ENCODE peak calls at places on chromosomes 16 and 17, in four cellular contexts. O, K, A and Z are unnamed samples.

GRCh38 chr17:69769050-69769449 is 306.0 kb upstream of the KCNJ16 start:
- DNase-seq in O (no peak), K (no peak), A (no peak), Z (no peak)

GRCh38 chr17:15965510-15965909 is 20.6 kb downstream of the ADORA2B start:
- DNase-seq in O (no peak), K (no peak), A (no peak), Z (no peak)

GRCh38 chr17:13728751-13729150 is 127.0 kb upstream of the HS3ST3A1 start:
- DNase-seq in O (no peak), K (no peak), A (no peak), Z (no peak)

GRCh38 chr17:2174471-2175293 is 119.8 kb downstream of the HIC1 start:
- DNase-seq in O (peak), K (no peak), A (peak), Z (no peak)

GRCh38 chr16:30369091-30369937 is 980 bp downstream of the TBC1D10B start:
- DNase-seq in O (no peak), K (no peak), A (no peak), Z (no peak)

GRCh38 chr17:14303343-14304221 is 2.7 kb downstream of the HS3ST3B1 start:
- DNase-seq in O (no peak), K (no peak), A (no peak), Z (no peak)

GRCh38 chr16:2420035-2420434 is 9.2 kb upstream of the CCNF start:
- DNase-seq in O (no peak), K (no peak), A (no peak), Z (no peak)

GRCh38 chr16:9123871-9124270 is 32.4 kb downstream of the HAPSTR1 start:
- DNase-seq in O (peak), K (no peak), A (no peak), Z (no peak)

GRCh38 chr17:1042486-1042885 is 45.6 kb downstream of the TIMM22 start:
- DNase-seq in O (no peak), K (no peak), A (no peak), Z (no peak)

GRCh38 chr17:17380156-17380925 is 77.2 kb downstream of the NT5M start:
- DNase-seq in O (no peak), K (no peak), A (no peak), Z (no peak)

GRCh38 chr16:66844342-66845079 is at the start of gene CA7:
- DNase-seq in O (no peak), K (no peak), A (no peak), Z (no peak)

GRCh38 chr17:58277726-58278595 is 2.8 kb downstream of the MPO start:
- DNase-seq in O (no peak), K (no peak), A (no peak), Z (no peak)

GRCh38 chr17:48056879-48057278 is 8.7 kb downstream of the NFE2L1 start:
- DNase-seq in O (no peak), K (no peak), A (no peak), Z (no peak)

GRCh38 chr17:38750312-38751121 is 2.0 kb upstream of the PSMB3 start:
- DNase-seq in O (no peak), K (no peak), A (no peak), Z (no peak)

GRCh38 chr17:77959926-77960521 is 1.5 kb downstream of the TNRC6C start:
- DNase-seq in O (no peak), K (peak), A (no peak), Z (no peak)

GRCh38 chr17:29407856-29408255 is 17.7 kb downstream of the TAOK1 start:
- DNase-seq in O (no peak), K (no peak), A (no peak), Z (no peak)

GRCh38 chr17:42340691-42341127 is 47.5 kb downstream of the STAT3 start:
- DNase-seq in O (no peak), K (peak), A (no peak), Z (no peak)

GRCh38 chr16:11085025-11085485 is 140.7 kb downstream of the CLEC16A start:
- DNase-seq in O (no peak), K (no peak), A (no peak), Z (no peak)

GRCh38 chr17:48011405-48012150 is 26.0 kb downstream of the COPZ2 start:
- DNase-seq in O (no peak), K (peak), A (no peak), Z (peak)

GRCh38 chr17:61635913-61636432 is 45.0 kb upstream of the NACA2 start:
- DNase-seq in O (no peak), K (peak), A (no peak), Z (peak)

GRCh38 chr17:1485748-1486376 is 6.6 kb downstream of the MYO1C start:
- DNase-seq in O (peak), K (peak), A (no peak), Z (peak)

GRCh38 chr16:9047689-9048301 is 43.6 kb upstream of the HAPSTR1 start:
- DNase-seq in O (peak), K (peak), A (peak), Z (no peak)

GRCh38 chr17:62778990-62779681 is 29.0 kb downstream of the MARCHF10 start:
- DNase-seq in O (peak), K (no peak), A (peak), Z (no peak)

GRCh38 chr17:1197379-1197778 is 17.6 kb upstream of the ABR start:
- DNase-seq in O (no peak), K (no peak), A (peak), Z (no peak)

GRCh38 chr16:1443980-1444729 is at the start of gene CCDC154:
- DNase-seq in O (no peak), K (no peak), A (no peak), Z (peak)

GRCh38 chr17:81514735-81515529 is 2.3 kb upstream of the ACTG1 start:
- DNase-seq in O (peak), K (peak), A (peak), Z (no peak)

GRCh38 chr16:28304214-28304613 is 11.9 kb downstream of the SBK1 start:
- DNase-seq in O (no peak), K (no peak), A (no peak), Z (no peak)

GRCh38 chr16:68079616-68080344 is 5.4 kb upstream of the NFATC3 start:
- DNase-seq in O (no peak), K (peak), A (no peak), Z (no peak)

GRCh38 chr16:23324727-23325126 is 22.6 kb downstream of the SCNN1B start:
- DNase-seq in O (peak), K (no peak), A (no peak), Z (no peak)

GRCh38 chr16:19769239-19769638 is 51.2 kb downstream of the IQCK start:
- DNase-seq in O (no peak), K (no peak), A (no peak), Z (no peak)

GRCh38 chr16:57186630-57187507 is 740 bp downstream of the RSPRY1 start:
- DNase-seq in O (no peak), K (no peak), A (no peak), Z (no peak)

GRCh38 chr16:23998771-23999170 is 163.0 kb downstream of the PRKCB start:
- DNase-seq in O (no peak), K (no peak), A (no peak), Z (no peak)

GRCh38 chr16:86046026-86046713 is 147.2 kb downstream of the IRF8 start:
- DNase-seq in O (no peak), K (no peak), A (no peak), Z (no peak)